ENCODE peak calls at places on chromosomes 1 and 21, in four cellular contexts. H is HEK293T, J is K562, B is WTC11. F is an unnamed sample.

GRCh38 chr1:200774311-200774710 is 35.6 kb downstream of the CAMSAP2 start:
- DNase-seq in H (no peak), J (no peak), B (no peak), F (no peak)

GRCh38 chr1:246333855-246334254 is 173.2 kb downstream of the SMYD3 start:
- DNase-seq in H (no peak), J (no peak), B (no peak), F (no peak)

GRCh38 chr1:45568421-45568820 is 15.4 kb upstream of the NASP start:
- DNase-seq in H (no peak), J (no peak), B (no peak), F (no peak)

GRCh38 chr21:36209626-36210171 is 53.1 kb downstream of the DOP1B start:
- DNase-seq in H (peak; percentile 56), J (peak; percentile 45), B (peak; percentile 68), F (peak; percentile 71)

GRCh38 chr21:44475266-44475665 is 20.0 kb downstream of the LRRC3 start:
- DNase-seq in H (no peak), J (no peak), B (no peak), F (no peak)

GRCh38 chr1:24925082-24925779 is 4.8 kb downstream of the RUNX3 start:
- DNase-seq in H (no peak), J (no peak), B (no peak), F (no peak)

GRCh38 chr1:165564561-165564960 is 20.8 kb downstream of the LRRC52 start:
- DNase-seq in H (no peak), J (no peak), B (no peak), F (no peak)

GRCh38 chr1:221979461-221980032 is 237.7 kb upstream of the DUSP10 start:
- DNase-seq in H (no peak), J (no peak), B (no peak), F (peak; percentile 12)

GRCh38 chr1:230427477-230427876 is 1.3 kb upstream of the PGBD5 start:
- DNase-seq in H (no peak), J (no peak), B (no peak), F (no peak)

GRCh38 chr1:230431517-230431916 is 5.4 kb upstream of the PGBD5 start:
- DNase-seq in H (no peak), J (no peak), B (no peak), F (no peak)

GRCh38 chr1:230427981-230428380 is 1.8 kb upstream of the PGBD5 start:
- DNase-seq in H (no peak), J (no peak), B (peak; percentile 22), F (no peak)

GRCh38 chr1:230429072-230429735 is 3.1 kb upstream of the PGBD5 start:
- DNase-seq in H (no peak), J (no peak), B (no peak), F (no peak)

DNA sequence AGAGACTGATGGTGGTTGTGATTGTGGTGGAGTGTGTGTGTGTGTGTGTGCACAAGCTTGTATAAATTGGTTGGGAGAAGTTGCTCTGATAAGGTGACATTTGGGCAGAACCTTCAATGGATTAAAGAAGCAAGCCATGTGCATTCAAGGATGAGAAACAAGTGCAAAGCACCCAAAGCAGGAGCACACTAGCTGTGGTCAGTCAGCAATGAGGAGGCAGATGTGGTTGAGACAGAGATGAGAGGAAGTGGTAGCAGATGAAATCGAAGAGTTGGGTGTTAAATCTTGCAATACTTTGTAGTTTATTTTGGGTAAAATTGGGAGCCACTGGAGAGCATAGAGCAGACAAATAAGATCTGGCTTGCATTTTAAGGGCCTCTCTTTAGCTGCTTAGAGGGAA is 4.4 kb upstream of the PGBD5 start:
- DNase-seq in H (no peak), J (no peak), B (no peak), F (no peak)
- TF ChIP-seq ELF4 in H (no peak), J (no peak), B (no peak), F (no peak)

DNA sequence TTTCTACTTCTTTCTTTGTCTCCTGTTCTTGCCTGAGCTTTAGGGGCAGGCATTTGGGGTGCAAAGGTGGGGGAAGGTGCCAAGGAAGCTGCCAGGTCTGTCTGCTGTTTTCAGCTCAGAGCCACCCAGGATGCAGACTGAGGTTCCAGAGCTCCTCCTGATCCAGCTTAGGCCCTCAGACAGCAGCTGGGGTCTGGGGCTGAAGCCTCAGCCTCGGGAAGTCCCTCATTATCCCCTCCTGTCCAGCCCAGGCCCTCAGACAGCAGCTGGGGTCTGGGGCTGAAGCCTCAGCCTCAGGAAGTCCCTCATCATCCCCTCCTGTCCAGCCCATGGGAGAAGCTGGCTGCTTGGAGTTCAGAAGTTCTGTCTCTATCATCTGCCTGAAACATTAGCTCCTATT is 257.7 kb upstream of the CSF3R start:
- DNase-seq in H (no peak), J (no peak), B (no peak), F (no peak)
- TF ChIP-seq ELF4 in H (no peak), J (no peak), B (no peak), F (no peak)

DNA sequence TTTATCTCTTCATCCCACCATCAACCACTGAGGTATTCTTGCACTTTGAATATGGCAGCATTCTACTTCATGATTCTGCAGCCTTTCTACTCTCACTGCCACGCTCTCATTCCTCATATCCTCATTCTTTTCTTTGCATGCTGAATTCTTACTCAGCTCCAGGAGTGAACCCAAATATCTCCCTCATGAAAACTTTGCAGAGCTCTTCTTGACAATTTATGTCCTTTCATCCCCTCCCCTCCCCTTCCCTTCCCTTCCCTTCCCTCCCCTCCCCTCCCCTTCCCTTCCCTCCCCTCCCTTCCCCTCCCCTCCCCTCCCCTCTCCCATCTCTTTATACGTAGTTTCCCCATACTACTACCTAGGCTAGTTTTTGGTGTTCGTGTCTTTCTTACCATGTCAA is 363.9 kb downstream of the RYR2 start:
- DNase-seq in H (no peak), J (no peak), B (no peak), F (no peak)
- TF ChIP-seq ELF4 in H (no peak), J (no peak), B (no peak), F (no peak)

GRCh38 chr1:50747394-50747793 is 212.7 kb downstream of the FAF1 start:
- DNase-seq in H (no peak), J (no peak), B (no peak), F (no peak)
- TF ChIP-seq ELF4 in H (no peak), J (no peak), B (no peak), F (no peak)

GRCh38 chr1:27755286-27755685 is 17.7 kb upstream of the STX12 start:
- DNase-seq in H (no peak), J (no peak), B (no peak), F (no peak)

GRCh38 chr1:27752372-27752771 is 20.6 kb upstream of the STX12 start:
- DNase-seq in H (no peak), J (no peak), B (no peak), F (no peak)

GRCh38 chr1:27760411-27760810 is 12.6 kb upstream of the STX12 start:
- DNase-seq in H (no peak), J (no peak), B (no peak), F (no peak)

GRCh38 chr1:27759236-27759635 is 13.8 kb upstream of the STX12 start:
- DNase-seq in H (no peak), J (no peak), B (no peak), F (no peak)

GRCh38 chr1:27755865-27756264 is 17.2 kb upstream of the STX12 start:
- DNase-seq in H (no peak), J (no peak), B (no peak), F (no peak)
- TF ChIP-seq ELF4 in H (no peak), J (no peak), B (no peak), F (no peak)

GRCh38 chr1:117341123-117341522 is 26.1 kb upstream of the MAN1A2 start:
- DNase-seq in H (peak; percentile 31), J (no peak), B (no peak), F (no peak)

GRCh38 chr1:117342397-117342796 is 24.9 kb upstream of the MAN1A2 start:
- DNase-seq in H (no peak), J (no peak), B (no peak), F (no peak)

GRCh38 chr1:117335376-117336086 is 31.7 kb upstream of the MAN1A2 start:
- DNase-seq in H (no peak), J (no peak), B (no peak), F (no peak)

GRCh38 chr1:117336087-117336817 is 31.0 kb upstream of the MAN1A2 start:
- DNase-seq in H (no peak), J (no peak), B (no peak), F (no peak)

DNA sequence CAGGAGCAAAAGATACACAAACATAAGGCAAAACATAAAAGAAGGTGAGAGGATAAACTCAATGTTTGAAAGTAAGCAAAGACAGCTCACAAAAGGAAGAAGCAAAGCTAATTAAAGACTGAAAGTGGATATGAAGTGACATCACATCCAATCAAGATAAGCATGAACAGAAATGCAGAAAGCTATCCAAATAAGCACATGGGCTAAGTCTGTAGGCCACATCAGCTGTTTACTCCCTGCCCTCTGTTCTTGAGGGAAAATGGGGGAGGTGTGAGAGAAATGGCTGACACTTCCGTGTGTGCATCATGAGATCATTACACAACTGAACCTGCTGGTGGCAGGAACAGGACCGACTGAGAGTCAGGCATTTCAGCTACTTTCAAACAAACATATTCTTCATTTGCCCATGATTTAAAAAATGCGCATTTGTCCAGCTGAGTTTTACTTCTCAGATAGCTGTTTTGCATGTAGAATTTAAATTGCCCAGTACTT is 27.3 kb upstream of the MAN1A2 start:
- DNase-seq in H (peak; percentile 78), J (peak; percentile 75), B (no peak), F (peak; percentile 39)
- TF ChIP-seq ELF4 in H (peak; percentile 59), J (peak; percentile 95), B (no peak), F (no peak)

GRCh38 chr1:229342902-229343587 is at the start of gene CCSAP:
- DNase-seq in H (peak; percentile 62), J (no peak), B (peak; percentile 51), F (peak; percentile 19)
- TF ChIP-seq ELF4 in H (no peak), J (no peak), B (peak; percentile 41), F (no peak)